ENCODE peak calls at places on chromosomes 5 and 9, in eight cellular contexts. B, Y, F, E, P, T, U and W are unnamed samples.

GRCh38 chr9:89744255-89744648 is 139.4 kb downstream of the GADD45G start:
- DNase-seq in B (no peak), Y (no peak), F (no peak), E (no peak), P (no peak), T (no peak), U (no peak), W (no peak)

GRCh38 chr5:179229331-179229761 is 115.9 kb downstream of the ADAMTS2 start:
- DNase-seq in B (no peak), Y (no peak), F (no peak), E (peak; percentile 38), P (no peak), T (no peak), U (no peak), W (no peak)

GRCh38 chr5:69432412-69433206 is 17.7 kb downstream of the MARVELD2 start:
- DNase-seq in B (no peak), Y (no peak), F (no peak), E (no peak), P (no peak), T (no peak), U (no peak), W (peak; percentile 39)

GRCh38 chr5:96816430-96816939 is 8.7 kb upstream of the ERAP1 start:
- DNase-seq in B (peak; percentile 64), Y (peak; percentile 77), F (no peak), E (no peak), P (no peak), T (no peak), U (no peak), W (peak; percentile 54)

GRCh38 chr9:134258332-134258731 is 67.9 kb upstream of the RXRA start:
- DNase-seq in B (no peak), Y (no peak), F (no peak), E (no peak), P (no peak), T (peak; percentile 57), U (no peak), W (no peak)

GRCh38 chr9:89012294-89013042 is 21.2 kb downstream of the S1PR3 start:
- DNase-seq in B (no peak), Y (no peak), F (no peak), E (no peak), P (no peak), T (no peak), U (no peak), W (no peak)

GRCh38 chr9:116978155-116978554 is 291.1 kb downstream of the TRIM32 start:
- DNase-seq in B (no peak), Y (no peak), F (no peak), E (no peak), P (no peak), T (no peak), U (no peak), W (no peak)

GRCh38 chr5:74916831-74917710 is 50.9 kb upstream of the FAM169A start:
- DNase-seq in B (no peak), Y (no peak), F (peak; percentile 46), E (no peak), P (peak; percentile 40), T (no peak), U (no peak), W (no peak)

GRCh38 chr5:80541392-80541791 is 28.7 kb downstream of the ANKRD34B start:
- DNase-seq in B (no peak), Y (no peak), F (no peak), E (no peak), P (no peak), T (no peak), U (no peak), W (no peak)

GRCh38 chr5:36068751-36069281 is 2.1 kb upstream of the UGT3A2 start:
- DNase-seq in B (no peak), Y (no peak), F (no peak), E (no peak), P (no peak), T (no peak), U (no peak), W (no peak)

GRCh38 chr5:36060516-36060885 is 6.2 kb downstream of the UGT3A2 start:
- DNase-seq in B (no peak), Y (no peak), F (peak; percentile 16), E (no peak), P (no peak), T (no peak), U (no peak), W (no peak)

GRCh38 chr5:36070687-36071571 is 4.2 kb upstream of the UGT3A2 start:
- DNase-seq in B (no peak), Y (no peak), F (no peak), E (no peak), P (no peak), T (no peak), U (no peak), W (no peak)

GRCh38 chr5:36066540-36067210 is at the start of gene UGT3A2:
- DNase-seq in B (no peak), Y (no peak), F (no peak), E (no peak), P (no peak), T (no peak), U (no peak), W (no peak)

GRCh38 chr5:36066001-36066539 is 612 bp downstream of the UGT3A2 start:
- DNase-seq in B (no peak), Y (no peak), F (no peak), E (no peak), P (no peak), T (no peak), U (no peak), W (no peak)
- H3K4me3 ChIP-seq in B (no peak overlapping the region), Y (no peak overlapping the region), F (no peak overlapping the region), E (no peak overlapping the region), P (no peak overlapping the region), T (no peak overlapping the region), U (no peak overlapping the region), W (no peak overlapping the region)

GRCh38 chr9:136996361-136997281 is at the start of gene CLIC3:
- DNase-seq in B (peak; percentile 70), Y (peak; percentile 29), F (no peak), E (no peak), P (peak; percentile 73), T (peak; percentile 80), U (peak; percentile 54), W (no peak)
- H3K4me3 ChIP-seq in B (peak within 1 kb of the TSS; percentile 51), Y (peak within 1 kb of the TSS; percentile 35), F (no peak within 1 kb of the TSS), E (peak within 1 kb of the TSS; percentile 53), P (peak within 1 kb of the TSS; percentile 25), T (no peak within 1 kb of the TSS), U (peak within 1 kb of the TSS; percentile 47), W (no peak within 1 kb of the TSS)

GRCh38 chr9:841371-842209 is at the start of gene DMRT1:
- DNase-seq in B (no peak), Y (no peak), F (no peak), E (no peak), P (no peak), T (no peak), U (no peak), W (no peak)
- H3K4me3 ChIP-seq in B (no peak within 1 kb of the TSS), Y (no peak within 1 kb of the TSS), F (no peak within 1 kb of the TSS), E (no peak within 1 kb of the TSS), P (no peak within 1 kb of the TSS), T (no peak within 1 kb of the TSS), U (no peak within 1 kb of the TSS), W (no peak within 1 kb of the TSS)

GRCh38 chr5:40915341-40915926 is 6.1 kb downstream of the C7 start:
- DNase-seq in B (no peak), Y (no peak), F (peak; percentile 16), E (no peak), P (no peak), T (no peak), U (no peak), W (no peak)
- H3K4me3 ChIP-seq in B (no peak overlapping the region), Y (no peak overlapping the region), F (no peak overlapping the region), E (peak overlapping the region; percentile 54), P (no peak overlapping the region), T (peak overlapping the region; percentile 38), U (peak overlapping the region; percentile 37), W (no peak overlapping the region)

GRCh38 chr9:127930298-127931091 is at the start of gene PIP5KL1:
- DNase-seq in B (peak; percentile 75), Y (peak; percentile 73), F (peak; percentile 80), E (no peak), P (peak; percentile 86), T (peak; percentile 93), U (peak; percentile 89), W (no peak)

GRCh38 chr9:127926961-127927456 is 3.6 kb downstream of the PIP5KL1 start:
- DNase-seq in B (no peak), Y (no peak), F (no peak), E (no peak), P (no peak), T (no peak), U (no peak), W (no peak)

GRCh38 chr9:127929044-127929979 is 1.3 kb downstream of the PIP5KL1 start:
- DNase-seq in B (no peak), Y (no peak), F (no peak), E (no peak), P (no peak), T (no peak), U (no peak), W (no peak)

GRCh38 chr9:127927457-127928231 is 2.9 kb downstream of the PIP5KL1 start:
- DNase-seq in B (peak; percentile 78), Y (peak; percentile 63), F (no peak), E (no peak), P (peak; percentile 82), T (no peak), U (no peak), W (no peak)

DNA sequence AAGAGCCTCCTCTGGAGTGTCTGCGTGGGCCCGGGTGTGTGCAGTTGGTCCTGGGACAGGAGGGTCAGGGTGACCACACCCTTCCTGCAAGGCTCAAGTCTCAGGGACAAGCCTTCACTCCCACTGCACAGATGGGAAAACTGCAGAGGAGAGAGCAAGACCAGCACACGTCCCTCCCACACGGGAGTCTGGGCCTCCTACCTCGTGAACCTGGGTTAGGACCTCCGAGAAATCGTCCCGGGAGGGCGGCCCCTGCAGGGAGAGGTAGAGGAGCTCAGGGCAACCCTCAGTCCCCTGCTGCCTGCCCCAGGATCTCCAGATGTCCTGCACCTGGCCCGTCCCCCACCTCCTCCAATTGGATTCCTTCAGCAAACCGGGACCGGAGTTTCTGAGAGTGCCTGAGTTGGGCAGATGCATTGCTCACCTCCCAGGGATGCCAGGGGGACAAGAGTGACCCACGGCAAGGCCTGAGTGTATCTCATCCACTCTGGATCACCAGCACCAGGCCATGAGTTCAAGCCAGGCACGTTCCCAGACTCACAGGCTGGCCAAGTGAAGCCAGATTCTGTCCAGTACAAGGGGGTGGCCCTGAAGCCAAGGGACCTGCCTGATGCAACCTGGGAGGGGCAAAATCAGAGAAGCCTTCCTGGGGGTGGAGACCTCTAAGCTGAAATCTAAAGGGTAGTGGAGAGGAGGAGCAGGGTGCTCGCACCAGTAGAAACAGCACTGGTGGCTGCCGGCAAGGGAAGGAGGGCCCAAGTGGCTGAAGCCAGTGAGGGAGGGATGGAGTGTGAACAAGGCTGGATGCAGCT is 2.1 kb downstream of the PIP5KL1 start:
- DNase-seq in B (no peak), Y (no peak), F (no peak), E (no peak), P (no peak), T (no peak), U (no peak), W (no peak)
- H3K4me3 ChIP-seq in B (no peak overlapping the region), Y (no peak overlapping the region), F (no peak overlapping the region), E (no peak overlapping the region), P (peak overlapping the region; percentile 36), T (no peak overlapping the region), U (no peak overlapping the region), W (no peak overlapping the region)

GRCh38 chr5:139284295-139284694 is 9.2 kb upstream of the MATR3 start:
- DNase-seq in B (no peak), Y (no peak), F (no peak), E (no peak), P (no peak), T (no peak), U (no peak), W (no peak)
- H3K4me3 ChIP-seq in B (no peak overlapping the region), Y (no peak overlapping the region), F (no peak overlapping the region), E (no peak overlapping the region), P (no peak overlapping the region), T (no peak overlapping the region), U (no peak overlapping the region), W (no peak overlapping the region)